ENCODE peak calls at places on chromosome 4, in seven cellular contexts. G is astrocyte, C is HL-60, T is fibroblast of lung, Z is body of pancreas, W is K562, N is OCI-LY7. X is an unnamed sample.
A peak's percentile ranks its signal among the peaks of the same experiment; 100 is the strongest.

GRCh38 chr4:149047368-149047767 is 605.2 kb upstream of the NR3C2 start:
- DNase-seq in G (peak; percentile 58), C (no peak), T (no peak), Z (no peak), W (no peak), N (no peak), X (no peak)

GRCh38 chr4:574346-575161 is 1.5 kb downstream of the TMEM271 start:
- DNase-seq in G (no peak), C (no peak), T (no peak), Z (no peak), W (no peak), N (no peak), X (no peak)

GRCh38 chr4:68606240-68606639 is 30.1 kb upstream of the UGT2B17 start:
- DNase-seq in G (no peak), C (no peak), T (no peak), Z (no peak), W (no peak), N (no peak), X (no peak)

GRCh38 chr4:61202638-61203495 is 2.7 kb downstream of the ADGRL3 start:
- DNase-seq in G (no peak), C (no peak), T (peak; percentile 13), Z (no peak), W (no peak), N (no peak), X (peak; percentile 5)

GRCh38 chr4:174283507-174284180 is at the start of the genes CEP44 and FBXO8:
- DNase-seq in G (peak; percentile 74), C (peak; percentile 78), T (peak; percentile 91), Z (peak; percentile 68), W (peak; percentile 70), N (peak; percentile 78), X (peak; percentile 52)

GRCh38 chr4:95363579-95363965 is 185.2 kb downstream of the UNC5C start:
- DNase-seq in G (no peak), C (no peak), T (no peak), Z (no peak), W (no peak), N (no peak), X (no peak)

GRCh38 chr4:148124512-148124911 is 317.7 kb downstream of the NR3C2 start:
- DNase-seq in G (no peak), C (no peak), T (peak; percentile 5), Z (no peak), W (no peak), N (no peak), X (no peak)

GRCh38 chr4:19026281-19026680 is 1004.7 kb upstream of the LCORL start:
- DNase-seq in G (peak; percentile 76), C (no peak), T (peak; percentile 11), Z (peak; percentile 44), W (no peak), N (no peak), X (no peak)

GRCh38 chr4:6198278-6198677 is 2.1 kb downstream of the JAKMIP1 start:
- DNase-seq in G (no peak), C (no peak), T (no peak), Z (no peak), W (no peak), N (no peak), X (no peak)

GRCh38 chr4:90113881-90114457 is 13.2 kb upstream of the CCSER1 start:
- DNase-seq in G (no peak), C (no peak), T (no peak), Z (no peak), W (no peak), N (no peak), X (no peak)

GRCh38 chr4:182628540-182628939 is 288.6 kb downstream of the DCTD start:
- DNase-seq in G (no peak), C (no peak), T (no peak), Z (no peak), W (no peak), N (no peak), X (no peak)

GRCh38 chr4:5708171-5708828 is at the start of gene EVC2:
- DNase-seq in G (peak; percentile 39), C (no peak), T (peak; percentile 60), Z (peak; percentile 51), W (no peak), N (no peak), X (peak; percentile 12)

GRCh38 chr4:144968606-144969005 is 129.4 kb downstream of the ANAPC10 start:
- DNase-seq in G (no peak), C (no peak), T (no peak), Z (no peak), W (no peak), N (no peak), X (no peak)

GRCh38 chr4:137960371-137961050 is 281.6 kb downstream of the SLC7A11 start:
- DNase-seq in G (peak; percentile 88), C (no peak), T (peak; percentile 87), Z (no peak), W (no peak), N (no peak), X (peak; percentile 29)

GRCh38 chr4:150012851-150013360 is 65.3 kb upstream of the DCLK2 start:
- DNase-seq in G (no peak), C (no peak), T (no peak), Z (no peak), W (no peak), N (no peak), X (no peak)

GRCh38 chr4:181569553-181569952 is 673.6 kb upstream of the TENM3 start:
- DNase-seq in G (peak; percentile 45), C (no peak), T (peak; percentile 72), Z (no peak), W (peak; percentile 7), N (peak; percentile 26), X (peak; percentile 68)

GRCh38 chr4:8247047-8247930 is 22.3 kb upstream of the HTRA3 start:
- DNase-seq in G (no peak), C (no peak), T (peak; percentile 56), Z (peak; percentile 30), W (no peak), N (no peak), X (no peak)

GRCh38 chr4:109826719-109827118 is 1.1 kb upstream of the RRH start:
- DNase-seq in G (no peak), C (no peak), T (peak; percentile 48), Z (no peak), W (peak; percentile 19), N (peak; percentile 47), X (peak; percentile 18)
- TF ChIP-seq CTCF in G (peak; percentile 45), C (peak; percentile 12), T (no peak), Z (peak; percentile 60), W (peak; percentile 72), N (peak; percentile 87), X (peak; percentile 64)

DNA sequence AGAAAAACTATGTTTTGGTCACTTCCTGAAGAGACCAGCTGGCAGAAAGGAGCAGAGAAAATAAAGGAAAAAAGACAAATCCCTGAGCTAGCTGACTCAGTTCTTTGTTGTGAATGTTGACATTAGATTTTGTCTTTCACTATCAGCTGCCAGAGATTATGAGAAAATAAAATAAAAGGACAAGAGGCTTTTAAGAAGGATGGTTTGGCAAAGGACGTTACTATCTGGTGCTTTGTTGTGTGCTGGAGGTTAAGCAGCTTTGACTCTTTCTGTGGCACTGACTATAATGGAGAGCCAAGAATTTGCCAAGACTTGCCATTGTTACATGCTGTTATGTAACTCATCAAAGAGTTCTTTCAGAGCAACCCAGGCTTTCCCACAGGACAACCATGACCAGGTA is 12.1 kb downstream of the ASB5 start:
- DNase-seq in G (peak; percentile 26), C (no peak), T (no peak), Z (no peak), W (no peak), N (no peak), X (no peak)
- H3K27ac ChIP-seq in G (no peak overlapping the region), C (no peak overlapping the region), T (no peak overlapping the region), Z (no peak overlapping the region), W (no peak overlapping the region), N (no peak overlapping the region), X (no peak overlapping the region)

DNA sequence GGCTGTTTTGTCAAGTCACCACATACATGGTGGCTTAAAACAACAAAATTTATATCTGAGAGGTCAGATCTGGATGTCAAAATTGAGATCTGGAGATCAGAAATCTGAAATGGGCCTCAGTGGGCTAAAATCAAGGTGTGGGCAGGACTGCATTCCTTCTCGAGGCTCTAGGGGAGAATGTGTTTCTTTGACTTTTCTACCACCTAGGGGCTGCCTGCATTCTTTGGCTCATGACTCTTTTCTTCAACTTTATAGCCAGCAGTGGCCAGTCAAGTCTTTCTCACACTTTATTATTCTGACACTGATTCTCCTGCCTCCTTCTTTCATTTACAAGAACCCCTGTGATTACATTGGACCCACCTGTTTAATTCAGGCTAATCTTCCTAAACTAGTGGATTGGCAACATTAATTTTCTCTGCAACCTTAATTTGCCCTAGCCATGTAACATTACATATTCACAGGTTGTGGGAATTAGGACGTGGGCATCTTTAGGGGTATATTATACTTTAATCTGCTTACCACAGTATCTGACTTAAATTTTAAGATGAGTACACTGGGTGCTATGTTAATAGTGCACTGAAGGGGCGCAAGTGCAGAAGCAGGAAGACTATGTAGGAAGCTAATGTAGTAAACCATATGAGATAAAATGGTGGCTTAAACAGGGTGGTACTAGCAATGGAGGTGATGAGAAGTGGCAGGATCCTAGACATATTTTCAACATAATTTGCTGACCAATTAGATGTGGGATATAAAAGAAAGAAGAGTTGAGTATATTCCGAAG is 188.0 kb downstream of the SLC4A4 start:
- DNase-seq in G (no peak), C (no peak), T (no peak), Z (no peak), W (no peak), N (peak; percentile 6), X (no peak)
- TF ChIP-seq CTCF in G (no peak), C (no peak), T (no peak), Z (no peak), W (peak; percentile 28), N (peak; percentile 67), X (no peak)

DNA sequence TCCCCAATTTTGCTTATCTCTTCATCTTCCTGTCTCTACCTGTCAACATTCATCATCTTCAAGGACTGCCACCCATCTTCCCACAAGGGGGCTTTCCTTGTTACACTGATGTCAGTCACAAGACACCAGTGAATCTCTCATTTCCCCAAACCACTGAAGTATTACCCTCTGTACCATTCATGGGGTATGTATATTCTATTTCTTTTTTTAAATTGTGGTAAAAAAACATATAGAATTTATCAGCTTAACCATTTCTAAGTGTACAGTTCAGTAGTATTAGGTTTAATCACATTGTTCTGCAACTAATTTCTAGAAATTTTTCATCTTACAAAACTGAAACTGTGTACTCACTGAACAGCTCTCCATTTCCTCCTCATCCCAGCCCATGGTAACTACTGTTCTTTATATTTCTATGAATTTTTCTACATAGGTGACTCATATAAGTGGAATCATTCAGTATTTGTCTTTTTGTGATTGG is 98.6 kb downstream of the LARP7 start:
- DNase-seq in G (no peak), C (no peak), T (no peak), Z (no peak), W (no peak), N (peak; percentile 42), X (no peak)
- H3K27ac ChIP-seq in G (no peak overlapping the region), C (no peak overlapping the region), T (no peak overlapping the region), Z (no peak overlapping the region), W (no peak overlapping the region), N (no peak overlapping the region), X (no peak overlapping the region)

GRCh38 chr4:15953625-15954024 is 9.3 kb downstream of the FGFBP2 start:
- DNase-seq in G (no peak), C (no peak), T (no peak), Z (no peak), W (no peak), N (no peak), X (no peak)

GRCh38 chr4:15956179-15956850 is 6.7 kb downstream of the FGFBP2 start:
- DNase-seq in G (peak; percentile 23), C (peak; percentile 88), T (peak; percentile 59), Z (peak; percentile 84), W (peak; percentile 73), N (peak; percentile 82), X (peak; percentile 69)

GRCh38 chr4:15958562-15958961 is 4.4 kb downstream of the FGFBP2 start:
- DNase-seq in G (no peak), C (no peak), T (no peak), Z (no peak), W (no peak), N (no peak), X (no peak)

GRCh38 chr4:15951781-15952180 is 11.2 kb downstream of the FGFBP2 start:
- DNase-seq in G (no peak), C (no peak), T (no peak), Z (no peak), W (no peak), N (no peak), X (no peak)

GRCh38 chr4:15955670-15956069 is 7.3 kb downstream of the FGFBP2 start:
- DNase-seq in G (no peak), C (no peak), T (peak; percentile 4), Z (no peak), W (no peak), N (peak; percentile 15), X (no peak)
- TF ChIP-seq CTCF in G (peak; percentile 24), C (peak; percentile 3), T (peak; percentile 18), Z (no peak), W (no peak), N (no peak), X (no peak)